ENCODE peak calls at places on chromosomes 16 and 17, in eight cellular contexts. One of them, this sample, is unnamed.
A peak's percentile ranks its signal among the peaks of the same experiment; 100 is the strongest.

GRCh38 chr16:10969615-10970014 is 25.3 kb downstream of the CLEC16A start:
- DNase-seq in AG10803: no peak
- DNase-seq in fibroblast of pulmonary artery: no peak
- DNase-seq in ovary: no peak
- DNase-seq in lower leg skin: no peak
- DNase-seq in astrocyte of the spinal cord: no peak
- DNase-seq in mammary epithelial cell: no peak
- DNase-seq in brain microvascular endothelial cell: no peak
- DNase-seq in this sample: no peak

GRCh38 chr17:2295575-2295974 is 8.0 kb downstream of the SMG6 start:
- DNase-seq in AG10803: no peak
- DNase-seq in fibroblast of pulmonary artery: no peak
- DNase-seq in ovary: no peak
- DNase-seq in lower leg skin: no peak
- DNase-seq in astrocyte of the spinal cord: no peak
- DNase-seq in mammary epithelial cell: peak; percentile 71
- DNase-seq in brain microvascular endothelial cell: no peak
- DNase-seq in this sample: no peak

GRCh38 chr17:77544347-77544746 is 403.6 kb downstream of the SEC14L1 start:
- DNase-seq in AG10803: no peak
- DNase-seq in fibroblast of pulmonary artery: no peak
- DNase-seq in ovary: no peak
- DNase-seq in lower leg skin: no peak
- DNase-seq in astrocyte of the spinal cord: no peak
- DNase-seq in mammary epithelial cell: no peak
- DNase-seq in brain microvascular endothelial cell: no peak
- DNase-seq in this sample: no peak

GRCh38 chr17:75065562-75066151 is 18.6 kb downstream of the KCTD2 start:
- DNase-seq in AG10803: peak; percentile 58
- DNase-seq in fibroblast of pulmonary artery: peak; percentile 43
- DNase-seq in ovary: no peak
- DNase-seq in lower leg skin: no peak
- DNase-seq in astrocyte of the spinal cord: no peak
- DNase-seq in mammary epithelial cell: no peak
- DNase-seq in brain microvascular endothelial cell: no peak
- DNase-seq in this sample: no peak

GRCh38 chr17:76716146-76716833 is 5.5 kb upstream of the MXRA7 start:
- DNase-seq in AG10803: peak; percentile 100
- DNase-seq in fibroblast of pulmonary artery: peak; percentile 100
- DNase-seq in ovary: no peak
- DNase-seq in lower leg skin: no peak
- DNase-seq in astrocyte of the spinal cord: peak; percentile 98
- DNase-seq in mammary epithelial cell: peak; percentile 94
- DNase-seq in brain microvascular endothelial cell: peak; percentile 99
- DNase-seq in this sample: peak; percentile 100

GRCh38 chr17:34222732-34223486 is 32.2 kb upstream of the CCL2 start:
- DNase-seq in AG10803: peak; percentile 5
- DNase-seq in fibroblast of pulmonary artery: no peak
- DNase-seq in ovary: no peak
- DNase-seq in lower leg skin: no peak
- DNase-seq in astrocyte of the spinal cord: no peak
- DNase-seq in mammary epithelial cell: no peak
- DNase-seq in brain microvascular endothelial cell: no peak
- DNase-seq in this sample: peak; percentile 31

GRCh38 chr16:58329147-58329546 is 34.3 kb upstream of the PRSS54 start:
- DNase-seq in AG10803: peak; percentile 18
- DNase-seq in fibroblast of pulmonary artery: peak; percentile 43
- DNase-seq in ovary: no peak
- DNase-seq in lower leg skin: no peak
- DNase-seq in astrocyte of the spinal cord: no peak
- DNase-seq in mammary epithelial cell: peak; percentile 29
- DNase-seq in brain microvascular endothelial cell: peak; percentile 5
- DNase-seq in this sample: peak; percentile 51

GRCh38 chr17:65403129-65403528 is 158.3 kb downstream of the AXIN2 start:
- DNase-seq in AG10803: no peak
- DNase-seq in fibroblast of pulmonary artery: no peak
- DNase-seq in ovary: no peak
- DNase-seq in lower leg skin: no peak
- DNase-seq in astrocyte of the spinal cord: no peak
- DNase-seq in mammary epithelial cell: no peak
- DNase-seq in brain microvascular endothelial cell: no peak
- DNase-seq in this sample: no peak

GRCh38 chr17:83194761-83195329 is 115.4 kb downstream of the METRNL start:
- DNase-seq in AG10803: peak; percentile 80
- DNase-seq in fibroblast of pulmonary artery: no peak
- DNase-seq in ovary: no peak
- DNase-seq in lower leg skin: peak; percentile 28
- DNase-seq in astrocyte of the spinal cord: peak; percentile 66
- DNase-seq in mammary epithelial cell: no peak
- DNase-seq in brain microvascular endothelial cell: no peak
- DNase-seq in this sample: no peak

GRCh38 chr16:86500708-86501510 is 9.4 kb upstream of the FOXF1 start:
- DNase-seq in AG10803: no peak
- DNase-seq in fibroblast of pulmonary artery: no peak
- DNase-seq in ovary: no peak
- DNase-seq in lower leg skin: no peak
- DNase-seq in astrocyte of the spinal cord: no peak
- DNase-seq in mammary epithelial cell: no peak
- DNase-seq in brain microvascular endothelial cell: no peak
- DNase-seq in this sample: no peak

GRCh38 chr16:12059216-12059769 is 82.8 kb downstream of the SNX29 start:
- DNase-seq in AG10803: peak; percentile 24
- DNase-seq in fibroblast of pulmonary artery: no peak
- DNase-seq in ovary: no peak
- DNase-seq in lower leg skin: no peak
- DNase-seq in astrocyte of the spinal cord: no peak
- DNase-seq in mammary epithelial cell: no peak
- DNase-seq in brain microvascular endothelial cell: no peak
- DNase-seq in this sample: no peak

GRCh38 chr16:86354641-86355040 is 155.7 kb upstream of the FOXF1 start:
- DNase-seq in AG10803: peak; percentile 80
- DNase-seq in fibroblast of pulmonary artery: peak; percentile 65
- DNase-seq in ovary: no peak
- DNase-seq in lower leg skin: no peak
- DNase-seq in astrocyte of the spinal cord: peak; percentile 81
- DNase-seq in mammary epithelial cell: no peak
- DNase-seq in brain microvascular endothelial cell: peak; percentile 37
- DNase-seq in this sample: peak; percentile 62

GRCh38 chr16:87806608-87807546 is 41.1 kb upstream of the KLHDC4 start:
- DNase-seq in AG10803: peak; percentile 95
- DNase-seq in fibroblast of pulmonary artery: peak; percentile 81
- DNase-seq in ovary: no peak
- DNase-seq in lower leg skin: peak; percentile 79
- DNase-seq in astrocyte of the spinal cord: peak; percentile 87
- DNase-seq in mammary epithelial cell: peak; percentile 99
- DNase-seq in brain microvascular endothelial cell: peak; percentile 76
- DNase-seq in this sample: peak; percentile 95

GRCh38 chr16:11783319-11784047 is 13.6 kb downstream of the ZC3H7A start:
- DNase-seq in AG10803: peak; percentile 76
- DNase-seq in fibroblast of pulmonary artery: peak; percentile 79
- DNase-seq in ovary: no peak
- DNase-seq in lower leg skin: no peak
- DNase-seq in astrocyte of the spinal cord: peak; percentile 49
- DNase-seq in mammary epithelial cell: peak; percentile 58
- DNase-seq in brain microvascular endothelial cell: no peak
- DNase-seq in this sample: peak; percentile 80

GRCh38 chr17:37770631-37771518 is 26.0 kb upstream of the HNF1B start:
- DNase-seq in AG10803: peak; percentile 63
- DNase-seq in fibroblast of pulmonary artery: peak; percentile 69
- DNase-seq in ovary: no peak
- DNase-seq in lower leg skin: no peak
- DNase-seq in astrocyte of the spinal cord: peak; percentile 68
- DNase-seq in mammary epithelial cell: peak; percentile 49
- DNase-seq in brain microvascular endothelial cell: peak; percentile 63
- DNase-seq in this sample: peak; percentile 68

GRCh38 chr17:69500911-69501429 is 86.5 kb downstream of the MAP2K6 start:
- DNase-seq in AG10803: peak; percentile 41
- DNase-seq in fibroblast of pulmonary artery: no peak
- DNase-seq in ovary: no peak
- DNase-seq in lower leg skin: no peak
- DNase-seq in astrocyte of the spinal cord: no peak
- DNase-seq in mammary epithelial cell: no peak
- DNase-seq in brain microvascular endothelial cell: no peak
- DNase-seq in this sample: peak; percentile 32

GRCh38 chr17:63406689-63407330 is 39.3 kb downstream of the CYB561 start:
- DNase-seq in AG10803: peak; percentile 88
- DNase-seq in fibroblast of pulmonary artery: peak; percentile 95
- DNase-seq in ovary: peak; percentile 65
- DNase-seq in lower leg skin: peak; percentile 83
- DNase-seq in astrocyte of the spinal cord: peak; percentile 94
- DNase-seq in mammary epithelial cell: peak; percentile 77
- DNase-seq in brain microvascular endothelial cell: peak; percentile 94
- DNase-seq in this sample: peak; percentile 96

GRCh38 chr17:28925912-28926365 is 23.1 kb upstream of the DHRS13 start:
- DNase-seq in AG10803: peak; percentile 89
- DNase-seq in fibroblast of pulmonary artery: peak; percentile 90
- DNase-seq in ovary: no peak
- DNase-seq in lower leg skin: no peak
- DNase-seq in astrocyte of the spinal cord: peak; percentile 83
- DNase-seq in mammary epithelial cell: peak; percentile 95
- DNase-seq in brain microvascular endothelial cell: peak; percentile 51
- DNase-seq in this sample: peak; percentile 74

GRCh38 chr17:35889818-35890773 is 9.9 kb upstream of the CCL5 start:
- DNase-seq in AG10803: peak; percentile 15
- DNase-seq in fibroblast of pulmonary artery: peak; percentile 89
- DNase-seq in ovary: no peak
- DNase-seq in lower leg skin: no peak
- DNase-seq in astrocyte of the spinal cord: peak; percentile 38
- DNase-seq in mammary epithelial cell: peak; percentile 57
- DNase-seq in brain microvascular endothelial cell: peak; percentile 68
- DNase-seq in this sample: peak; percentile 83

GRCh38 chr17:5413682-5414081 is 5.8 kb downstream of the NUP88 start:
- DNase-seq in AG10803: peak; percentile 89
- DNase-seq in fibroblast of pulmonary artery: peak; percentile 80
- DNase-seq in ovary: no peak
- DNase-seq in lower leg skin: no peak
- DNase-seq in astrocyte of the spinal cord: peak; percentile 88
- DNase-seq in mammary epithelial cell: peak; percentile 93
- DNase-seq in brain microvascular endothelial cell: peak; percentile 39
- DNase-seq in this sample: peak; percentile 94

GRCh38 chr16:89707695-89708094 is 6.2 kb upstream of the SPATA2L start:
- DNase-seq in AG10803: no peak
- DNase-seq in fibroblast of pulmonary artery: no peak
- DNase-seq in ovary: peak; percentile 7
- DNase-seq in lower leg skin: no peak
- DNase-seq in astrocyte of the spinal cord: no peak
- DNase-seq in mammary epithelial cell: no peak
- DNase-seq in brain microvascular endothelial cell: no peak
- DNase-seq in this sample: no peak

GRCh38 chr17:82930924-82931695 is 91.3 kb upstream of the ZNF750 start:
- DNase-seq in AG10803: no peak
- DNase-seq in fibroblast of pulmonary artery: no peak
- DNase-seq in ovary: peak; percentile 12
- DNase-seq in lower leg skin: no peak
- DNase-seq in astrocyte of the spinal cord: no peak
- DNase-seq in mammary epithelial cell: no peak
- DNase-seq in brain microvascular endothelial cell: no peak
- DNase-seq in this sample: no peak

GRCh38 chr17:78239489-78239931 is 8.1 kb downstream of the TMEM235 start:
- DNase-seq in AG10803: no peak
- DNase-seq in fibroblast of pulmonary artery: no peak
- DNase-seq in ovary: no peak
- DNase-seq in lower leg skin: no peak
- DNase-seq in astrocyte of the spinal cord: no peak
- DNase-seq in mammary epithelial cell: no peak
- DNase-seq in brain microvascular endothelial cell: no peak
- DNase-seq in this sample: no peak

GRCh38 chr17:3909257-3909656 is 7.0 kb downstream of the P2RX1 start:
- DNase-seq in AG10803: no peak
- DNase-seq in fibroblast of pulmonary artery: no peak
- DNase-seq in ovary: no peak
- DNase-seq in lower leg skin: no peak
- DNase-seq in astrocyte of the spinal cord: no peak
- DNase-seq in mammary epithelial cell: no peak
- DNase-seq in brain microvascular endothelial cell: no peak
- DNase-seq in this sample: no peak
- H3K4me3 ChIP-seq in AG10803: no peak overlapping the region
- H3K4me3 ChIP-seq in fibroblast of pulmonary artery: no peak overlapping the region
- H3K4me3 ChIP-seq in ovary: no peak overlapping the region
- H3K4me3 ChIP-seq in lower leg skin: no peak overlapping the region
- H3K4me3 ChIP-seq in astrocyte of the spinal cord: no peak overlapping the region
- H3K4me3 ChIP-seq in mammary epithelial cell: no peak overlapping the region
- H3K4me3 ChIP-seq in brain microvascular endothelial cell: no peak overlapping the region
- H3K4me3 ChIP-seq in this sample: no peak overlapping the region

GRCh38 chr17:16584273-16584995 is 15.4 kb upstream of the ZNF287 start:
- DNase-seq in AG10803: peak; percentile 86
- DNase-seq in fibroblast of pulmonary artery: peak; percentile 90
- DNase-seq in ovary: peak; percentile 89
- DNase-seq in lower leg skin: peak; percentile 90
- DNase-seq in astrocyte of the spinal cord: peak; percentile 85
- DNase-seq in mammary epithelial cell: peak; percentile 78
- DNase-seq in brain microvascular endothelial cell: peak; percentile 79
- DNase-seq in this sample: peak; percentile 82
- TF ChIP-seq CTCF in AG10803: peak; percentile 78
- TF ChIP-seq CTCF in fibroblast of pulmonary artery: peak; percentile 83
- TF ChIP-seq CTCF in ovary: peak; percentile 64
- TF ChIP-seq CTCF in lower leg skin: no peak
- TF ChIP-seq CTCF in astrocyte of the spinal cord: peak; percentile 95
- TF ChIP-seq CTCF in mammary epithelial cell: peak; percentile 96
- TF ChIP-seq CTCF in brain microvascular endothelial cell: peak; percentile 92
- TF ChIP-seq CTCF in this sample: peak; percentile 86

GRCh38 chr16:13453325-13453724 is 466.6 kb upstream of the ERCC4 start:
- DNase-seq in AG10803: peak; percentile 56
- DNase-seq in fibroblast of pulmonary artery: peak; percentile 1
- DNase-seq in ovary: no peak
- DNase-seq in lower leg skin: peak; percentile 17
- DNase-seq in astrocyte of the spinal cord: peak; percentile 7
- DNase-seq in mammary epithelial cell: peak; percentile 81
- DNase-seq in brain microvascular endothelial cell: no peak
- DNase-seq in this sample: no peak
- H3K4me3 ChIP-seq in AG10803: no peak overlapping the region
- H3K4me3 ChIP-seq in fibroblast of pulmonary artery: no peak overlapping the region
- H3K4me3 ChIP-seq in ovary: no peak overlapping the region
- H3K4me3 ChIP-seq in lower leg skin: no peak overlapping the region
- H3K4me3 ChIP-seq in astrocyte of the spinal cord: no peak overlapping the region
- H3K4me3 ChIP-seq in mammary epithelial cell: no peak overlapping the region
- H3K4me3 ChIP-seq in brain microvascular endothelial cell: no peak overlapping the region
- H3K4me3 ChIP-seq in this sample: no peak overlapping the region

DNA sequence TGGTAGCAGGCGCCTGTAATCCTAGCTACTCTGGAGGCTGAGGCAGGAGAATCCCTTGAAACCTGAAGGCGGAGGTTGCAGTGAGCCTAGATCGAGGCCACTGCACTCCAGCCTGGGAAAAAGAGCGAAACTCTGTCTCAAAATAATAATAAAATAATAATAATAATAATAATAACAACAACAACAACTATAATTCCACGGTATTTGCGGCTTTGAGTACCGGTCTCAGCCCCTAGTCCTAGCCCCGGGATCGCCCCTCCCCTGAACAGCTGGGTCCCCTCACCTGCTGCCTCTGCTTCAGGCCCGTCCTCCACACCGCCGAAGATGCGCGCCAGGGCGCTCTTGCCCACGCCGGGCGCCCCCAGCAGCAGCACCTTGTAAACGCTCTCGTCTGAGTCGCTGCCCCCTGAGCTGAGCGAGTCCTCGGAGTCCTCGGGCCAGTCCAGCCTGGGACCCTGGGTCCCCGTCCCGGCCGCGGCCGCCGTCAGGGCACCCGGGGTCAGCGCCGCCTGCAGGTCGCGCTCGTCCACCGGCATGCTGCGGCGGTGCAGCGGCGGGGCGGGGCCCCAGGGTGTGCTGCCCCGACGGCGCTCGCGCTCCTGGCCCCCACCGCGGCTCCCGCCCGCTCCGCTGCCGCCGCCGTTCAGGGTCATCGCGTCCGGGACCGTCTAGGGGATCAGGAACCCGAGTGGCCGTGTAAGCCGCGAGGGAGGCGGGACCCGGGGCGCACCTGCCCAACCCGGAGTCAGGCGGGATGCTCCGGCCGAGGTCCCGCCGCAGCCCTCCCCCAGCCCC is 611 bp downstream of the RRAD start:
- DNase-seq in AG10803: no peak
- DNase-seq in fibroblast of pulmonary artery: no peak
- DNase-seq in ovary: peak; percentile 48
- DNase-seq in lower leg skin: no peak
- DNase-seq in astrocyte of the spinal cord: no peak
- DNase-seq in mammary epithelial cell: no peak
- DNase-seq in brain microvascular endothelial cell: no peak
- DNase-seq in this sample: no peak
- TF ChIP-seq CTCF in AG10803: no peak
- TF ChIP-seq CTCF in fibroblast of pulmonary artery: no peak
- TF ChIP-seq CTCF in ovary: no peak
- TF ChIP-seq CTCF in lower leg skin: no peak
- TF ChIP-seq CTCF in astrocyte of the spinal cord: peak; percentile 10
- TF ChIP-seq CTCF in mammary epithelial cell: peak; percentile 31
- TF ChIP-seq CTCF in brain microvascular endothelial cell: no peak
- TF ChIP-seq CTCF in this sample: peak; percentile 8

This sample was measured in fibroblast of the aortic adventitia.